ENCODE peak calls at places on chromosomes 16 and 17, in four cellular contexts. C is GM12878, N is HL-60, J is K562. M is an unnamed sample.

GRCh38 chr17:34254651-34255380 is at the start of gene CCL2:
- DNase-seq in C (no peak), N (peak), J (peak), M (no peak)

GRCh38 chr16:22670044-22670536 is 143.9 kb upstream of the HS3ST2 start:
- DNase-seq in C (no peak), N (no peak), J (no peak), M (no peak)

GRCh38 chr17:17511971-17512858 is 16.0 kb upstream of the RASD1 start:
- DNase-seq in C (no peak), N (peak), J (no peak), M (no peak)

GRCh38 chr17:9324864-9325263 is 250.8 kb downstream of the STX8 start:
- DNase-seq in C (no peak), N (no peak), J (no peak), M (no peak)

GRCh38 chr17:81471804-81472456 is 40.7 kb downstream of the ACTG1 start:
- DNase-seq in C (no peak), N (no peak), J (peak), M (no peak)

GRCh38 chr16:46857261-46857962 is 26.4 kb upstream of the C16orf87 start:
- DNase-seq in C (no peak), N (no peak), J (peak), M (no peak)

GRCh38 chr16:81583893-81584705 is 139.5 kb downstream of the CMIP start:
- DNase-seq in C (no peak), N (no peak), J (no peak), M (no peak)

GRCh38 chr16:35908942-35909341 is 2449.5 kb downstream of the TP53TG3F start:
- DNase-seq in C (no peak), N (peak), J (peak), M (no peak)

GRCh38 chr17:49583889-49584288 is 8.2 kb downstream of the NXPH3 start:
- DNase-seq in C (no peak), N (no peak), J (no peak), M (no peak)

GRCh38 chr16:56111100-56111499 is 80.2 kb upstream of the GNAO1 start:
- DNase-seq in C (no peak), N (no peak), J (no peak), M (no peak)

GRCh38 chr16:11543676-11544393 is 42.9 kb downstream of the LITAF start:
- DNase-seq in C (no peak), N (no peak), J (no peak), M (no peak)

GRCh38 chr16:48385272-48385953 is at the start of gene SIAH1:
- DNase-seq in C (no peak), N (peak), J (peak), M (peak)

GRCh38 chr16:46690281-46691178 is 1.1 kb downstream of the ORC6 start:
- DNase-seq in C (no peak), N (no peak), J (peak), M (no peak)

GRCh38 chr16:66064811-66065530 is 301.5 kb upstream of the CDH5 start:
- DNase-seq in C (no peak), N (no peak), J (no peak), M (no peak)

GRCh38 chr17:10754109-10754508 is 24.3 kb upstream of the TMEM220 start:
- DNase-seq in C (no peak), N (no peak), J (peak), M (peak)

GRCh38 chr17:13646411-13646810 is 44.7 kb upstream of the HS3ST3A1 start:
- DNase-seq in C (no peak), N (no peak), J (no peak), M (no peak)

GRCh38 chr16:31134091-31134571 is 1.4 kb downstream of the PRSS8 start:
- DNase-seq in C (no peak), N (peak), J (peak), M (no peak)

GRCh38 chr17:41428591-41429326 is 4.4 kb upstream of the KRT37 start:
- DNase-seq in C (no peak), N (no peak), J (no peak), M (no peak)

GRCh38 chr16:29664133-29664912 is 1.3 kb downstream of the SPN start:
- DNase-seq in C (no peak), N (peak), J (peak), M (no peak)

GRCh38 chr16:73483934-73484712 is 436.2 kb upstream of the ZFHX3 start:
- DNase-seq in C (no peak), N (no peak), J (no peak), M (no peak)

GRCh38 chr16:77234611-77235010 is 35.4 kb downstream of the SYCE1L start:
- DNase-seq in C (no peak), N (no peak), J (no peak), M (no peak)

GRCh38 chr17:78337244-78338109 is 22.4 kb downstream of the SOCS3 start:
- DNase-seq in C (peak), N (peak), J (no peak), M (no peak)

GRCh38 chr17:13510062-13510461 is 91.7 kb downstream of the HS3ST3A1 start:
- DNase-seq in C (no peak), N (no peak), J (peak), M (no peak)

GRCh38 chr17:28549274-28550132 is 2.9 kb downstream of the UNC119 start:
- DNase-seq in C (no peak), N (peak), J (no peak), M (no peak)

GRCh38 chr16:85326113-85326793 is 214.0 kb upstream of the CIBAR2 start:
- DNase-seq in C (no peak), N (no peak), J (no peak), M (no peak)

GRCh38 chr16:70635356-70636016 is 10.9 kb upstream of the IL34 start:
- DNase-seq in C (no peak), N (no peak), J (peak), M (no peak)

GRCh38 chr16:80883816-80884215 is 79.4 kb upstream of the CDYL2 start:
- DNase-seq in C (no peak), N (no peak), J (no peak), M (no peak)

GRCh38 chr17:66540131-66540781 is 237.8 kb downstream of the PRKCA start:
- DNase-seq in C (no peak), N (no peak), J (no peak), M (no peak)

GRCh38 chr17:39533891-39534290 is 72.6 kb downstream of the CDK12 start:
- DNase-seq in C (no peak), N (no peak), J (no peak), M (no peak)

GRCh38 chr16:50272687-50273381 is 6.5 kb downstream of the ADCY7 start:
- DNase-seq in C (no peak), N (no peak), J (no peak), M (no peak)
- TF ChIP-seq POLR2AphosphoS5 in C (no peak), N (no peak), J (no peak), M (no peak)

GRCh38 chr16:86934581-86935322 is 356.4 kb downstream of the FOXL1 start:
- DNase-seq in C (no peak), N (no peak), J (no peak), M (no peak)
- TF ChIP-seq SPI1 in C (no peak), N (no peak), J (no peak), M (no peak)

DNA sequence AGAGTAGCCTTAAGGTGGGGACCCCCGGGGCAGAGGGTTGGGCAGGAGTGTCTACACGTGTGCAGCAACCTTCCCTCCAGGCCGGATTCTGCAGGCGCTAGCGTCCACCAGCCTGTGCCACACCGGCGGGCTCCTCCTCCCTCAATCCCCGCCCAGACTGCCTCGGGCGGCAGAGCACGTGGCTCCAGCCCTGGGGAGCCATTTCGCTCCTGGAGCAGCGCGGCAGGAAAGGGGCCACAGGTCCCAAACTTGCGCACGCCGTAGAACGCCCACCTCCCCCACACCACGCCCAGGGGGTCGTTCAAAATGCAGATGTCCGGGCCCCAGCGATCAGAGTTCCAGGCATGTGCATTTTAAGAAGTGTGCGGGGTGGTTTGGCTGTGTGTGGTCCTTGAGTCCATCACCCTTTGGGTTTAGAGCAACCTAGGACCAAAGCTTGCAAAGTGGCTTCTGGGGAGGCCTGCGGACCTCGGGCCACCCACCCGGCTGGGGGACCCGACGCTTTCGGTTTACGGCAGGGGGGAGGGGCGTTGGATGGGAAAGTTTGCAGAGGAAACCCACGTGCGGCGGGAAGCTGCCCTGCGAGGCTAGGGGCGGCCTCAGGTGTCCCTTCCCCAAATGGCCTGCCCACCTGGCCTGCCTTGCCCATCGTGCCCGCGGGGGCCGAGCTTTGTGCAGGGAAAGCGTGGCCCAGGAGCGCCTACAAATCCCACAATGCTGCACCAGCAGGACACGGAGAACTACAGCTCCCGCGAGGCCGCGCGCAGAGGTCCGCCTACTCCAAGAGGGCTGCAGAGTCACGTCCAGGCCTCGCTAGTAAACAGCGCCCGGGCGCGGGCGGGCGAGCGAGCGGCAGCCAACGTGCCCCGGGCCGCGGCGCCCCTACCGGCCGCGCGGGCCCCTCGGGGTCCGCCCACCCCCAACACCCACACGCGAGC is 1.4 kb downstream of the TFAP4 start:
- DNase-seq in C (peak), N (peak), J (peak), M (peak)
- TF ChIP-seq POLR2AphosphoS5 in C (peak), N (peak), J (peak), M (peak)

DNA sequence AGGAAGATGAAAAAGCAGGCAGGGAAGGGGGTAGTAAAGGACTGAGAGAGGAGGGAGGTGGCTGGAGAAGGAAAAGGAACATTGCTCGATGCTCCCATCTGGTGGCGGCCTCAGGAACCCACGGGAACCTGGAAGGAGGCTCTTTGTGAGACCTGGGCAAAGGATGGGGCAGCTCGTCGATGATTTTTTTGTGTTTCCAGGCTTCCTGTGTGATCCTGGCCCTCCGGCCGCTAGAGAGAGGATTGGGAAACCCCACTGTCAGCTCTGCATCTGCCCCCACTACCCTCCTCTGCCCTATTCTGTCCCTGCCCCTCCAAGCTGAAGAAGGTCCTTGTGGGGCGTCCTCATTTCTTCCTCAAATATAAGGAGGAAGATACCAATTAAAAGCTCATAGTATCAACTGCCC is 6.6 kb downstream of the WFIKKN2 start:
- DNase-seq in C (no peak), N (peak), J (peak), M (peak)
- TF ChIP-seq SPI1 in C (no peak), N (no peak), J (no peak), M (no peak)

GRCh38 chr17:4789951-4790704 is 1.4 kb downstream of the GLTPD2 start:
- DNase-seq in C (no peak), N (peak), J (peak), M (peak)
- TF ChIP-seq POLR2AphosphoS5 in C (no peak), N (peak), J (no peak), M (no peak)

GRCh38 chr16:75288596-75289120 is 37.2 kb upstream of the BCAR1 start:
- DNase-seq in C (peak), N (peak), J (no peak), M (no peak)
- TF ChIP-seq SPI1 in C (no peak), N (peak), J (no peak), M (no peak)

DNA sequence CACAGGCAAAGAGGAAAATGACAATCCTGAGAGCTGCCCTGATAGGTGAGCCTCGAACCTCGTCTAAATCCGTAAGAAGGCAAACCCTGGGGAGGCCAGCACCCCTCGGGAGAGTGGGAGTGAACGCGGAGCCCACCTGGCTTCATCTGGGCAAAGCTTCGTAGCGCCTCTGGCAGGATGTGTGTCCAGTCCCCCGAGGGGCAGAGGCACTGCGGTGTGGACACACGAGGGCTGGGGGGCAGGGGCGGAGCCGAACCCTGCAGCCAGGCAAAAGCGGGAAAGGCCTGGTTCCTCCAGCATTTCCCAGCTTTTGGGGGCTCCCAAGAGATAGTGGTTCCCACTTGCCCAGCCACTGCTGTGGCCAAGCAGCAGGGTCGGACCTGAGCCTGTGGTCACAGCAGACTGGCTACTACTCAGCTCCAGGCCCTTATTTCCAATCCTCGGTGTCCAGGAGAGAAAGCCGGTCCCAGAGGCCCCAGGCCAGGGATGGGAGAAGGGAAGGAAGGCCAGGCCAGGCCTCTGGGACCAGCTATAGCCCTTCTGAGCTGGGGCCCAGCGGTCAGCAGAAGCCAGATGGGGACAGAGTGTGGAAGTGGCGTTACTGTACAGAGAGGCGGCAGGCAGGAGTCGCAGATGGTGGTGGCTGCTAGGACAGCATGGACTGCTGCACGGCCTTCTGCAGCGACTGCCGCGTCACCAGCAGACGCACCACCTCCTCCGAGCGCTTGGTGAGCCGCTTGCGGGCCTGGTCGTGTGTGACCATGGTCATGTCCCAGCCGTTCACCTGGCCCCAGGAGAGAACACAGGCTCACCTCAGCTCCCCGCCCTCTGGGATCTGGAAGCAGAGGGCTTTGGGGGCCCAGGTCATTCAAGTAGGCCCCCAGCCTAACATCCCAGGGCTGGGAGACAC is 5.0 kb downstream of the TAX1BP3 start:
- DNase-seq in C (no peak), N (no peak), J (no peak), M (no peak)
- TF ChIP-seq POLR2AphosphoS5 in C (no peak), N (no peak), J (no peak), M (no peak)

DNA sequence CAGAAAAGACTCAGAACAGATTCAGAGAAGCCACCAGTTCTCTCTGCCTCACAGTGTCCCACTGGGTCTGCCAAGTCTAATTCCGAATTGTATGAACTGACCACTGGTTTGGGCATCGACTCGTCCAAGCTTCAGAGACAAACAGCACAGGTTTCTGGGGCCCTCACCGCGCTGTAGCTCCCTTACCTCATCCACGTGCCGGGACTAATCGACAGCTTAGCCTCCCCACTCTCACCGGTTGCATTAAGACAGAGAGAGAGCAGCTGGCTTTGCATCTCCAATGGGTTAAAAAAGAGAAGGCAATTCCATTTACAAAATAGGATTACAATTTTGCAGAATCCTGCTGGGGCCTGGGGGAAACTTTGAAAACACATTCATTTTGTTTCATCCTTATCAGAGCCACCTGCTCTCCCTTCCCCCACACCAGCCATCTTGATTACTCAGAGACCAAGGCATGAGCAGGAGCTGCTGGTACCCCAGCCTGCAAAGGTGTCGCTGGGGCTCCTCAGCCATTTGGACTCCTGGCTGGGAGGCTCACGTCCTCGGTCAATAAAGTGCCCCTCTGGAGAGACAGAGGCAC is 95.3 kb upstream of the RPL38 start:
- DNase-seq in C (no peak), N (no peak), J (no peak), M (no peak)
- TF ChIP-seq SPI1 in C (no peak), N (no peak), J (no peak), M (no peak)

GRCh38 chr16:23689442-23690187 is 10.9 kb downstream of the PLK1 start:
- DNase-seq in C (no peak), N (no peak), J (no peak), M (no peak)

GRCh38 chr16:23692190-23692837 is 13.6 kb downstream of the PLK1 start:
- DNase-seq in C (no peak), N (no peak), J (no peak), M (no peak)

GRCh38 chr16:23691483-23692189 is 12.9 kb downstream of the PLK1 start:
- DNase-seq in C (no peak), N (no peak), J (no peak), M (no peak)

GRCh38 chr16:23687034-23687808 is 8.5 kb downstream of the PLK1 start:
- DNase-seq in C (no peak), N (no peak), J (no peak), M (no peak)

GRCh38 chr16:23690771-23691482 is 12.2 kb downstream of the PLK1 start:
- DNase-seq in C (no peak), N (no peak), J (no peak), M (no peak)
- TF ChIP-seq POLR2AphosphoS5 in C (no peak), N (peak), J (peak), M (no peak)